ENCODE peak calls at places on chromosome 15, in four cellular contexts. One of them, this sample, is unnamed.
A peak's percentile ranks its signal among the peaks of the same experiment; 100 is the strongest.

GRCh38 chr15:43516801-43517353 is 531 bp upstream of the MAP1A start:
- DNase-seq in brain microvascular endothelial cell: peak; percentile 59
- DNase-seq in body of pancreas: no peak
- DNase-seq in NT2/D1: no peak
- DNase-seq in this sample: no peak

GRCh38 chr15:38414351-38414750 is 39.6 kb upstream of the FAM98B start:
- DNase-seq in brain microvascular endothelial cell: peak; percentile 75
- DNase-seq in body of pancreas: peak; percentile 48
- DNase-seq in NT2/D1: peak; percentile 25
- DNase-seq in this sample: peak; percentile 79

GRCh38 chr15:78909791-78910228 is 35.0 kb downstream of the CTSH start:
- DNase-seq in brain microvascular endothelial cell: peak; percentile 39
- DNase-seq in NT2/D1: peak; percentile 46
- DNase-seq in body of pancreas: peak; percentile 43
- DNase-seq in this sample: no peak

GRCh38 chr15:25728816-25729215 is 134.3 kb downstream of the ATP10A start:
- DNase-seq in brain microvascular endothelial cell: no peak
- DNase-seq in body of pancreas: no peak
- DNase-seq in NT2/D1: no peak
- DNase-seq in this sample: no peak

GRCh38 chr15:76376029-76376428 is 39.5 kb downstream of the ISL2 start:
- DNase-seq in NT2/D1: peak; percentile 61
- DNase-seq in brain microvascular endothelial cell: no peak
- DNase-seq in body of pancreas: no peak
- DNase-seq in this sample: no peak

GRCh38 chr15:85388506-85388905 is 8.1 kb downstream of the AKAP13 start:
- DNase-seq in body of pancreas: no peak
- DNase-seq in NT2/D1: no peak
- DNase-seq in brain microvascular endothelial cell: no peak
- DNase-seq in this sample: no peak

GRCh38 chr15:79562538-79563298 is 130.6 kb downstream of the MINAR1 start:
- DNase-seq in NT2/D1: no peak
- DNase-seq in body of pancreas: no peak
- DNase-seq in brain microvascular endothelial cell: no peak
- DNase-seq in this sample: no peak

GRCh38 chr15:95025924-95026728 is 794.8 kb downstream of the MCTP2 start:
- DNase-seq in body of pancreas: peak; percentile 19
- DNase-seq in NT2/D1: no peak
- DNase-seq in brain microvascular endothelial cell: peak; percentile 84
- DNase-seq in this sample: peak; percentile 63

GRCh38 chr15:34708422-34708821 is 46.4 kb downstream of the GJD2 start:
- DNase-seq in NT2/D1: no peak
- DNase-seq in body of pancreas: peak; percentile 25
- DNase-seq in brain microvascular endothelial cell: peak; percentile 20
- DNase-seq in this sample: no peak

GRCh38 chr15:61784734-61785133 is 275.5 kb downstream of the VPS13C start:
- DNase-seq in NT2/D1: no peak
- DNase-seq in brain microvascular endothelial cell: no peak
- DNase-seq in body of pancreas: no peak
- DNase-seq in this sample: no peak

GRCh38 chr15:45429974-45430792 is 51.8 kb upstream of the GATM start:
- DNase-seq in body of pancreas: peak; percentile 75
- DNase-seq in NT2/D1: peak; percentile 20
- DNase-seq in brain microvascular endothelial cell: peak; percentile 29
- DNase-seq in this sample: peak; percentile 69

DNA sequence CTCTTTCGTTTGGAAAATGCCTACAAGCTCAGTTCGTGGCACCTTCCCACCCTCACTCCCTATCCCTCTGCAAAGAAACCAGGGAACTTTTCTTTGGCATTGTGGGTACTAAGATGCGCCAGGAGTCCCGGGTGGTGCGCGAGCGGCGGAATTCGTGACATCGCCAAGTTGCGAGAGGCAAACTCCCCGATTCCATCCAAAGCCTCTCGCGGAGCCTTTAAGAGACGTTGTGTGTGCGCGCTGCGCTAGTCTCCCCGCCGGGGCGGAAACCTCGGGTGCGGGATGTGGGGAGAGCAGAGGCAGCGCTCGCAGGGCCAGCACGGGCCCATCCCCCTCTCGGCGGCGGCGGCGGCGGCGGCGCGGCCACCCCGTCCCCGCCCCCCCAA is 443 bp upstream of the NR2F2 start:
- DNase-seq in brain microvascular endothelial cell: peak; percentile 72
- DNase-seq in NT2/D1: no peak
- DNase-seq in body of pancreas: no peak
- DNase-seq in this sample: peak; percentile 92
- H3K27me3 ChIP-seq in brain microvascular endothelial cell: no peaks in the 10 kb centered on the region
- H3K27me3 ChIP-seq in NT2/D1: peaks cover 92% of the 10 kb centered on the region
- H3K27me3 ChIP-seq in body of pancreas: no peaks in the 10 kb centered on the region
- H3K27me3 ChIP-seq in this sample: no peaks in the 10 kb centered on the region

DNA sequence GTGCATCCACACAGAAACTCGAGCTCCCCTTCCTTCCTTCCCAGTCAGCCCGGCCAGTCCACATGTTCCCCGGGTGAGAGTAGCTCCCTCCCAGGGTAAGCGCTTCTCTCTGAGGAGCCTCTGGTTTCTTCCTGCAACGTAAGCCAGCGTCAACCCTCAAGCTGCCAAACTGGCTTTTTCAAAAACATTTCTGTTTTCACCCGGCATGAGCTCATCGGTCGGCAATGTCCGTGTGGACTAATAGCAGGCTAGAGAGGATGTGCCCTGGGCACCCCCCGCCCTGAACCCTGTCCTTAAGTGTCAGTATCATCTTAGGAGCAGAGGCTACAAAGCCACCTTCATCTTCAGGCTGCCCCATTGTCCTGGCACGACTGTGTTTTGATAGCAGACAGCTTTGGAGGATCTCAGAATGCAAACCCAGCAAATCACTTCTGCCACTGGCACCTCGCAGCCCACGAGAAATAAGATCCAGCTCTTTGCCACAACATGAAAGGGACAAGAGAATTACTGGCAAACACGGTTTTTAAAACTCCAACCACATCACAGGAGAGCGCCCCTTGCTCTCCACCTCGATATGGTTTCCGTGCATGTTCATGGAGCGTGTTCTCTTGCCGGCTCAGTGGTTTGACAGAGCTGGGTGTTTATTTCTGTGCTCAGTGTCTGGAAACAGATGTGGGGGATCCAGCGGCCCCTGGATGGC is 9.9 kb downstream of the ALDH1A3 start:
- DNase-seq in NT2/D1: no peak
- DNase-seq in brain microvascular endothelial cell: peak; percentile 80
- DNase-seq in body of pancreas: peak; percentile 63
- DNase-seq in this sample: peak; percentile 74
- H3K27me3 ChIP-seq in NT2/D1: no peaks in the 10 kb centered on the region
- H3K27me3 ChIP-seq in brain microvascular endothelial cell: no peaks in the 10 kb centered on the region
- H3K27me3 ChIP-seq in body of pancreas: no peaks in the 10 kb centered on the region
- H3K27me3 ChIP-seq in this sample: no peaks in the 10 kb centered on the region

GRCh38 chr15:69643971-69644370 is 191.4 kb downstream of the RPLP1 start:
- DNase-seq in body of pancreas: no peak
- DNase-seq in brain microvascular endothelial cell: no peak
- DNase-seq in NT2/D1: no peak
- DNase-seq in this sample: no peak
- H3K27me3 ChIP-seq in body of pancreas: no peaks in the 10 kb centered on the region
- H3K27me3 ChIP-seq in brain microvascular endothelial cell: peaks cover 25% of the 10 kb centered on the region
- H3K27me3 ChIP-seq in NT2/D1: no peaks in the 10 kb centered on the region
- H3K27me3 ChIP-seq in this sample: no peaks in the 10 kb centered on the region

GRCh38 chr15:59993041-59993750 is 10.9 kb upstream of the FOXB1 start:
- DNase-seq in body of pancreas: no peak
- DNase-seq in brain microvascular endothelial cell: no peak
- DNase-seq in NT2/D1: no peak
- DNase-seq in this sample: no peak
- H3K27me3 ChIP-seq in body of pancreas: peaks cover 4% of the 10 kb centered on the region
- H3K27me3 ChIP-seq in brain microvascular endothelial cell: peaks cover 75% of the 10 kb centered on the region
- H3K27me3 ChIP-seq in NT2/D1: peaks cover 65% of the 10 kb centered on the region
- H3K27me3 ChIP-seq in this sample: peaks cover 20% of the 10 kb centered on the region

DNA sequence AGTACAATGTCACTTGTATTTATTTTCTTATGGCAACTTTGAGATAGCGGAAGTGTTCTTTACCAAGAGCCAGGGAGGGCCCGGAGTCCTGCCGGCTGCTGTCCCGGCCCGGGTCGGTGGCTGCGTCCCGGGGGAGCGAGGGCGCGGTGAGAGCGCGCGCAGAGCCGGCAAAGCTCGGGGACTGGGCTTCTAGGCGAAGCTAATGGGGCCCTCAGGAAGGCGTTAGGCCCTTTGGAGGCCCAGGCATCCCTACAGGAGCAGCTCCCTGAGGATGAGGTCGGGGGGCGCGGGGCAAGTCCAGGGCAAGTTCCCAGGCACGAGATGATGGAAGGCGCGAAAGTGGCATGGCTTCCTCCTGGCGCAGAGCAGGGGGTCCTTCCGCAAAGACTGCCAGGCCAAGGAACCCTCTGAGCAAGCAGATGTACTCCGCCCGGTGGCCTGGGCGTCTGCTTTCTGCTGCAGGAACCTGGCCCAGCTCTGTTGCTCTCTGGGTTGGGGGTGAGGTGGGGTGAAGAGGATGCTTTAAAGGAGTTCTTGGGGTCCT is 13.1 kb downstream of the NR2F2 start:
- DNase-seq in body of pancreas: peak; percentile 1
- DNase-seq in NT2/D1: no peak
- DNase-seq in brain microvascular endothelial cell: no peak
- DNase-seq in this sample: peak; percentile 84
- H3K27me3 ChIP-seq in body of pancreas: no peaks in the 10 kb centered on the region
- H3K27me3 ChIP-seq in NT2/D1: peaks cover 88% of the 10 kb centered on the region
- H3K27me3 ChIP-seq in brain microvascular endothelial cell: no peaks in the 10 kb centered on the region
- H3K27me3 ChIP-seq in this sample: no peaks in the 10 kb centered on the region

DNA sequence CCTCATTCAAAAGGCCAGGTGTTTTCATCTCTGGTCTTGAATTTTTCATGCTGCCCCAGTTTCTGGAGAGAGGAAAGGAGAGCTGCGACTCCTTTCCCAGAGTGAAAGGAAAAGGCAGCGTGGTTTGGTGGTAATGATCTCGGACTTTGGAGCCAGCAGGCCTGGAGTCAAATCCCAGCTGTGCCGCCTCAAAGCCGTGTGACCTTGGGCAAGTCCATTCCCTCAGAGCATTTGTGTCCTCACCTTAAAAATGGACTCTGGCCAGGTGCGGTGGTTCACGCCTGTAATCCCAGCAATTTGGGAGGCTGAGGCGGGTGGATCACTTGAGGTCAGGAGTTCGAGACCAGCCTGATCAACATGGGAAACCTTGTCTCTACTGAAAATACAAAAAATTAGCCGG is 4.7 kb upstream of the CCDC33 start:
- DNase-seq in NT2/D1: no peak
- DNase-seq in body of pancreas: no peak
- DNase-seq in brain microvascular endothelial cell: no peak
- DNase-seq in this sample: no peak
- H3K27me3 ChIP-seq in NT2/D1: peaks cover 45% of the 10 kb centered on the region
- H3K27me3 ChIP-seq in body of pancreas: no peaks in the 10 kb centered on the region
- H3K27me3 ChIP-seq in brain microvascular endothelial cell: no peaks in the 10 kb centered on the region
- H3K27me3 ChIP-seq in this sample: no peaks in the 10 kb centered on the region